ENCODE peak calls at places on chromosomes 7 and 10, in nine cellular contexts. I, G, C, B, S, J, E, Q and T are unnamed samples.

GRCh38 chr10:65518379-65518778 is 1407.5 kb upstream of the LRRTM3 start:
- DNase-seq in I (no peak), G (peak), C (no peak), B (no peak), S (no peak), J (peak), E (no peak), Q (peak), T (no peak)

GRCh38 chr7:157003445-157004049 is 6.9 kb downstream of the MNX1 start:
- DNase-seq in I (no peak), G (no peak), C (no peak), B (no peak), S (no peak), J (no peak), E (peak), Q (no peak), T (no peak)

GRCh38 chr7:22190736-22191135 is 166.2 kb downstream of the RAPGEF5 start:
- DNase-seq in I (no peak), G (no peak), C (no peak), B (no peak), S (no peak), J (no peak), E (no peak), Q (no peak), T (no peak)

GRCh38 chr10:31059323-31059722 is 27.7 kb upstream of the ZNF438 start:
- DNase-seq in I (no peak), G (no peak), C (no peak), B (no peak), S (no peak), J (peak), E (no peak), Q (no peak), T (no peak)

GRCh38 chr7:36281945-36282727 is 107.5 kb upstream of the ANLN start:
- DNase-seq in I (no peak), G (peak), C (no peak), B (no peak), S (no peak), J (peak), E (no peak), Q (no peak), T (no peak)

GRCh38 chr10:122279725-122280141 is 8.6 kb downstream of the BTBD16 start:
- DNase-seq in I (no peak), G (no peak), C (no peak), B (no peak), S (peak), J (peak), E (no peak), Q (peak), T (no peak)

GRCh38 chr7:57370066-57370738 is 79.8 kb upstream of the ZNF716 start:
- DNase-seq in I (no peak), G (no peak), C (no peak), B (no peak), S (no peak), J (no peak), E (no peak), Q (no peak), T (no peak)

GRCh38 chr10:82392533-82392932 is 517.5 kb downstream of the NRG3 start:
- DNase-seq in I (no peak), G (no peak), C (no peak), B (no peak), S (no peak), J (no peak), E (no peak), Q (no peak), T (no peak)

GRCh38 chr10:6173203-6173602 is 29.5 kb upstream of the PFKFB3 start:
- DNase-seq in I (no peak), G (no peak), C (peak), B (no peak), S (no peak), J (no peak), E (no peak), Q (no peak), T (no peak)

GRCh38 chr10:17219024-17219423 is 9.0 kb upstream of the VIM start:
- DNase-seq in I (no peak), G (no peak), C (no peak), B (no peak), S (no peak), J (peak), E (no peak), Q (no peak), T (no peak)

GRCh38 chr7:21944616-21945373 is 904 bp downstream of the CDCA7L start:
- DNase-seq in I (no peak), G (peak), C (peak), B (peak), S (peak), J (peak), E (peak), Q (peak), T (no peak)

GRCh38 chr10:132646443-132647097 is 109.0 kb downstream of the INPP5A start:
- DNase-seq in I (no peak), G (no peak), C (no peak), B (no peak), S (no peak), J (no peak), E (no peak), Q (no peak), T (no peak)

GRCh38 chr10:132685921-132686680 is 99.8 kb downstream of the NKX6-2 start:
- DNase-seq in I (no peak), G (no peak), C (no peak), B (peak), S (no peak), J (no peak), E (no peak), Q (no peak), T (no peak)